ENCODE peak calls at places on chromosomes 16 and 17, in nine cellular contexts. K, Q, L, G, O, M, R, Y and T are unnamed samples.

GRCh38 chr17:33509331-33509730 is 216.2 kb upstream of the ASIC2 start:
- DNase-seq in K (no peak), Q (no peak), L (no peak), G (no peak), O (no peak), M (no peak), R (no peak), Y (no peak), T (no peak)

GRCh38 chr17:47864791-47865216 is 13.8 kb upstream of the SP6 start:
- DNase-seq in K (no peak), Q (no peak), L (no peak), G (no peak), O (peak; percentile 82), M (no peak), R (no peak), Y (no peak), T (peak; percentile 75)

GRCh38 chr16:87054856-87055255 is 262.3 kb downstream of the C16orf95 start:
- DNase-seq in K (no peak), Q (no peak), L (no peak), G (no peak), O (no peak), M (no peak), R (no peak), Y (no peak), T (no peak)

GRCh38 chr17:32907583-32907982 is 20.4 kb upstream of the TMEM98 start:
- DNase-seq in K (no peak), Q (no peak), L (no peak), G (no peak), O (no peak), M (no peak), R (no peak), Y (no peak), T (no peak)

GRCh38 chr17:6110592-6110991 is 40.4 kb downstream of the WSCD1 start:
- DNase-seq in K (peak; percentile 21), Q (no peak), L (no peak), G (no peak), O (no peak), M (no peak), R (no peak), Y (no peak), T (peak; percentile 0)

GRCh38 chr17:45813051-45813731 is 29.1 kb downstream of the CRHR1 start:
- DNase-seq in K (no peak), Q (no peak), L (no peak), G (no peak), O (no peak), M (no peak), R (no peak), Y (no peak), T (no peak)

GRCh38 chr17:10754109-10754508 is 24.3 kb upstream of the TMEM220 start:
- DNase-seq in K (peak; percentile 80), Q (no peak), L (no peak), G (no peak), O (no peak), M (peak; percentile 78), R (no peak), Y (no peak), T (peak; percentile 6)

GRCh38 chr16:22397459-22397858 is 23.0 kb upstream of the CDR2 start:
- DNase-seq in K (no peak), Q (no peak), L (no peak), G (no peak), O (peak; percentile 20), M (no peak), R (no peak), Y (no peak), T (peak; percentile 54)

GRCh38 chr17:4599505-4600281 is 15.4 kb downstream of the SMTNL2 start:
- DNase-seq in K (no peak), Q (peak; percentile 39), L (peak; percentile 63), G (peak; percentile 33), O (no peak), M (no peak), R (peak; percentile 78), Y (no peak), T (peak; percentile 17)

GRCh38 chr16:46482895-46483294 is 138.3 kb downstream of the SHCBP1 start:
- DNase-seq in K (peak; percentile 4), Q (no peak), L (no peak), G (no peak), O (no peak), M (peak; percentile 64), R (no peak), Y (no peak), T (no peak)

GRCh38 chr16:16005725-16006124 is 56.3 kb downstream of the ABCC1 start:
- DNase-seq in K (no peak), Q (no peak), L (no peak), G (no peak), O (no peak), M (no peak), R (no peak), Y (no peak), T (no peak)

GRCh38 chr16:86863609-86864008 is 285.3 kb downstream of the FOXL1 start:
- DNase-seq in K (no peak), Q (no peak), L (no peak), G (no peak), O (no peak), M (no peak), R (no peak), Y (no peak), T (no peak)

GRCh38 chr17:75626496-75627038 is 6.7 kb upstream of the SMIM5 start:
- DNase-seq in K (no peak), Q (no peak), L (no peak), G (no peak), O (no peak), M (no peak), R (peak; percentile 37), Y (no peak), T (no peak)

GRCh38 chr17:42667088-42667951 is 8.2 kb downstream of the TUBG2 start:
- DNase-seq in K (peak; percentile 96), Q (peak; percentile 80), L (no peak), G (no peak), O (peak; percentile 78), M (no peak), R (no peak), Y (no peak), T (peak; percentile 90)

DNA sequence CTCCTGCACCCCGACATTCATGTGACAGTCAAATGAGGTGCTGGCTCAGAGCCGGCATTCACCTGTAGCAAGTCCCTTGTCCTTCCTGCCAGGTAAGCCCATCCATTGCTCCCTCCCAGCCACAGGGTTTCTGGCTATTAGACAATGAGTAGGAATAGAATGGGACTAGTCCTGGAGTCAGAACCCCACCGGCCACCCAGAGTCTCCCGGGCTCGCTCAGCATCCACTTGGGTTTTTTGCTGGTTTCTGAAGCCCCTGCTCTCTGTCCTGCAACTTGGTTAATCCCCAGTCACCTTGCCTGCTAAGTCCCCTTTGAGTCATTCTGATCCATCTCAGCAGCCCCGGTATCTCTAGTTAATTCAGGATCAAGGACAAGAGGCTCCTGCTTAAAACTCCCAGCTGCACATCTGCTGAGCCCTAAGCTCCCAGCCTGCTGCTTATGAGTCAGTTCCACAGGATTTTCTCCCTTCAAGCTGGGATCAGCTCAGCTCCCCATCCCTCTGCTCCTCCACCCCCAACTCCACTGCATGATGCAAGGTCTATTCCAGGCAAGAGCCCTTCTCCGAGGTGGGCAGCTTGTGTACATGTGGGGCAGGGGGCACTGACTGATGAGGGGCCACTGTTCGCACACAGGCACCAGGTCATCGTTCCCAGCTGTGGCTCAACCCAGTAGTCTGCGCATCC is 19.9 kb upstream of the MRPS23 start:
- DNase-seq in K (peak; percentile 62), Q (peak; percentile 26), L (no peak), G (no peak), O (no peak), M (no peak), R (no peak), Y (no peak), T (peak; percentile 71)
- H3K27ac ChIP-seq in K (peak overlapping the region; percentile 95), Q (no peak overlapping the region), L (no peak overlapping the region), G (peak overlapping the region; percentile 75), O (peak overlapping the region; percentile 92), M (no peak overlapping the region), R (no peak overlapping the region), Y (peak overlapping the region; percentile 94), T (peak overlapping the region; percentile 85)

DNA sequence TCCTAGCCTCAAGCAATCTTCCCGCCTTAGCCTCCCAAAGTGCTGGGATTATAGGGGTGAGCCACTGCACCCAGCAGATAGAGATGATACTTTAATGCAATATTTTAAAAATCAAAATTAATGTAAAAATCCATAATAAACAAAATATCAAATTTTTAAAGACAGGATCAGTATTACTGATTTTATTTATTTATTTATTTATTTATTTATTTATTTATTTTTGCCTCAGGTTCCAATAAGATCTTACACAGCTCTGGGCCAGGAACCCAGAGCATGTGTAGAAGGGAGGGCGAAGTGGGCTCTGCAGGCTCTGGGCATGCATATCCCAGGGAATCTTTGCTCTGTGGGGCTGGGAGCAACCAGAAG is 41.6 kb downstream of the FZD2 start:
- DNase-seq in K (no peak), Q (peak; percentile 1), L (no peak), G (no peak), O (no peak), M (no peak), R (no peak), Y (no peak), T (no peak)
- H3K27ac ChIP-seq in K (peak overlapping the region; percentile 86), Q (no peak overlapping the region), L (no peak overlapping the region), G (no peak overlapping the region), O (no peak overlapping the region), M (no peak overlapping the region), R (peak overlapping the region; percentile 41), Y (peak overlapping the region; percentile 61), T (no peak overlapping the region)

DNA sequence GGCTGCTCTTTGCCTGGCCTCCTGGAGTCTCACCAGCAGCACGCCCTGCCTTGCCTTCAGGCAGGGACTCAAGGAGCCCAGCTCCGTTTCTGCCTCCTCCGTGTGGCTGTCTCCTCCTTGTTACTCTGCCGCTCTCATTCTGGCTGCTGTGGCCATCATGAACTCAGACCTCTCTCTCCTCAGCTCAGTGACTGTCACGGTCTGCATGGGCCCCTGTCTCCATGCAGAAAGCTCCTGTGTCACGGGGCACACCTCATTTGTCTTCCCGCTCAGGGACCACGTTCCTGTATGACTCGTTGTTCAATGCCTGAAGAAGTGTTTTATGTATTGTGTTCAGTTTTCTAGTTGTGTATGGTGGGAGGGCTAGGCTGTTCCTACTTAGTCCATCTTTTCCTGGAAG is 25.3 kb downstream of the RPTOR start:
- DNase-seq in K (no peak), Q (no peak), L (no peak), G (no peak), O (no peak), M (peak; percentile 70), R (no peak), Y (no peak), T (no peak)
- H3K27ac ChIP-seq in K (no peak overlapping the region), Q (no peak overlapping the region), L (no peak overlapping the region), G (no peak overlapping the region), O (no peak overlapping the region), M (peak overlapping the region; percentile 45), R (no peak overlapping the region), Y (no peak overlapping the region), T (no peak overlapping the region)

DNA sequence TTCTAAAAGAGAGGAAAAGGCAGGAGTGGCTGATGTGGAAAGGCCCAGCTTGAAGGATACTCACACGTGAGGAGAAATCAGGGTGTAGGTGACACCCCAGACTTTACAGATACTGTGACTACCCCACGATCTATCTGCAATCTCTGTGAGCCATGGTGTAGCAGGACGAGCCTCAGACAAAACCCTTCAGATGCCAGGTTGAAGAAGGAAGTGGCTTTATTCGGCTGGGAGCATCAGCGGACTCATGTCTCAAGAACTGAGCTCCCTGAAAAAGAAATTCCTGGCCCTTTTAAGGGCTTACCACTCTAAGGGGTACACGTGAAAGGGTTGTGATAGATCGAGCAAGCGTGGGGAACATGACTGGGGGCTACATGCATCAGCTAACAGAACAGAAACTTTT is 4.7 kb upstream of the SLC6A4 start:
- DNase-seq in K (no peak), Q (no peak), L (no peak), G (no peak), O (no peak), M (no peak), R (no peak), Y (no peak), T (no peak)
- H3K27ac ChIP-seq in K (no peak overlapping the region), Q (no peak overlapping the region), L (no peak overlapping the region), G (no peak overlapping the region), O (no peak overlapping the region), M (no peak overlapping the region), R (no peak overlapping the region), Y (no peak overlapping the region), T (no peak overlapping the region)